ENCODE peak calls at places on chromosomes 11 and 22, in ten cellular contexts. B is cardiac muscle cell; Y is A673; X is CD4-positive, CD25-positive, alpha-beta regulatory T cell; N is upper lobe of left lung; P is RWPE2; Z is PC-9; O is body of pancreas; F is SK-N-SH; L is GM23248. R is an unnamed sample.

GRCh38 chr11:19868281-19868821 is 155.7 kb downstream of the NAV2 start:
- DNase-seq in B (peak; percentile 96), P (peak; percentile 73), F (peak; percentile 31), O (no peak), Y (no peak), N (no peak), X (no peak), Z (peak; percentile 47), L (peak; percentile 93), R (no peak)

GRCh38 chr22:27698830-27699229 is 102.7 kb downstream of the MN1 start:
- DNase-seq in Z (no peak), L (no peak), X (no peak), N (no peak), O (no peak), Y (no peak), F (no peak), B (no peak), P (no peak), R (no peak)

GRCh38 chr22:19816372-19817119 is 38.1 kb downstream of the GNB1L start:
- DNase-seq in P (no peak), Z (no peak), L (no peak), Y (no peak), O (no peak), N (peak; percentile 17), F (no peak), B (no peak), X (no peak), R (no peak)

GRCh38 chr11:8694137-8694536 is 11.5 kb downstream of the RPL27A start:
- DNase-seq in F (no peak), O (no peak), N (no peak), Z (no peak), L (no peak), P (no peak), Y (no peak), B (no peak), X (no peak), R (no peak)

GRCh38 chr22:31852691-31853370 is 91.5 kb upstream of the YWHAH start:
- DNase-seq in L (peak; percentile 8), Y (no peak), B (peak; percentile 11), Z (no peak), P (no peak), N (no peak), F (no peak), O (no peak), X (no peak), R (no peak)

GRCh38 chr22:25084405-25085107 is 115.1 kb upstream of the CRYBB3 start:
- DNase-seq in N (no peak), Y (no peak), P (no peak), B (no peak), F (peak; percentile 54), O (no peak), X (no peak), L (no peak), Z (no peak), R (no peak)

GRCh38 chr11:32006799-32007388 is 84.0 kb upstream of the RCN1 start:
- DNase-seq in Y (peak; percentile 89), Z (peak; percentile 25), X (no peak), N (no peak), P (no peak), B (peak; percentile 63), F (peak; percentile 42), O (peak; percentile 20), L (peak; percentile 77), R (no peak)

GRCh38 chr11:559020-559620 is 1.4 kb downstream of the LMNTD2 start:
- DNase-seq in B (no peak), O (no peak), F (no peak), X (no peak), Y (no peak), Z (no peak), P (no peak), N (no peak), L (no peak), R (peak; percentile 35)

GRCh38 chr22:16961477-16962186 is 46.4 kb downstream of the GAB4 start:
- DNase-seq in B (no peak), Z (no peak), L (no peak), Y (no peak), X (no peak), N (no peak), P (no peak), F (no peak), O (no peak), R (no peak)

GRCh38 chr11:10108901-10109665 is 184.9 kb downstream of the SBF2 start:
- DNase-seq in L (peak; percentile 61), N (no peak), Y (peak; percentile 62), O (no peak), Z (no peak), F (no peak), X (no peak), P (no peak), B (peak; percentile 70), R (no peak)

GRCh38 chr11:9247863-9248262 is 17.3 kb downstream of the DENND5A start:
- DNase-seq in L (no peak), F (no peak), Z (no peak), P (no peak), O (no peak), Y (no peak), X (no peak), B (no peak), N (no peak), R (no peak)

GRCh38 chr11:114891911-114892310 is 213.6 kb downstream of the NXPE2 start:
- DNase-seq in Y (no peak), L (no peak), Z (no peak), X (no peak), P (no peak), O (no peak), F (no peak), B (no peak), N (no peak), R (no peak)

GRCh38 chr11:126135182-126136176 is 72.8 kb upstream of the CDON start:
- DNase-seq in Y (peak; percentile 82), B (peak; percentile 29), Z (no peak), X (no peak), F (no peak), O (peak; percentile 38), P (no peak), L (peak; percentile 15), N (no peak), R (no peak)

DNA sequence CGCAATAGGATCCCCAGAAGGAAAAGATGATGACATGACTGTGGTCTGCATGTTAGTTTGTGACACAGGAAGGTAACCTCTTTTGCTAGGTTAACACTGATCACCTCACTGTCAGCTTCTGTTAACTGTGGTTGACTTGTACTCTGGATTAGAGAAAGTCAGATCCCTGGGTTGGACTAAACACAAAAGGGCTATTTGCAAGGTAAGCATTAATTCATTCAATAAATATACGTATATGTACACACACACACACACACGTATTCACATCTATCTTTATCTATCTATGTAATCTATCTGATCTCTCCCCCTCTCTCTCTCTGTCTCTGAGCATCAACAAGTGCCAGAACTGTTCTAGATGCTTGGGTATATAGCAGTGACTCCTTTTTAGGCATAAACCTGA is 136.1 kb upstream of the SNX19 start:
- DNase-seq in F (no peak), O (no peak), N (no peak), X (no peak), P (no peak), Z (no peak), B (no peak), Y (no peak), L (no peak), R (no peak)
- H3K27ac ChIP-seq in F (no peak overlapping the region), O (no peak overlapping the region), N (no peak overlapping the region), X (no peak overlapping the region), P (no peak overlapping the region), Z (no peak overlapping the region), B (no peak overlapping the region), Y (no peak overlapping the region), L (no peak overlapping the region), R (no peak overlapping the region)

DNA sequence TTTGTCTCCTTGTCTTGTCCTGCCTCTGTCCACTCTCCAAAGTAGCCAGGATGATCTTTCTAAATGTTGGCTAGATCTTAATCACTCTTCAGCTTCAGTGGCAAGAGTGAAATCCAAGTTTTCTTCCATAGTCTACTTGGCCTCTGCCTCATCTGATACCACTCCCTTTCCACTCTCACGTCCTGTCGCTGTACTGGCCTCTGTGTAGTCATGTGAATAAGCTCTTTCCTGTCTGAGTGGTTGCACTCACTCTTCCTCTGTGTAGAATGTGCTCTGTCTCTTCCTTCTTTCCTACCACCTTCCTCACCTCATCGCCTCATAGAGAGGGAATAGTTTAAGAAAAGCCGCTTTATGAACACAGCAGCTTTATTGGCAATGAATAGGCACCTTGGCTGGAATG is 86.5 kb downstream of the WNT11 start:
- DNase-seq in O (no peak), X (no peak), Y (no peak), L (no peak), P (no peak), N (no peak), Z (no peak), B (no peak), F (no peak), R (no peak)
- H3K27ac ChIP-seq in O (no peak overlapping the region), X (no peak overlapping the region), Y (no peak overlapping the region), L (no peak overlapping the region), P (no peak overlapping the region), N (peak overlapping the region; percentile 37), Z (no peak overlapping the region), B (peak overlapping the region; percentile 52), F (no peak overlapping the region), R (no peak overlapping the region)

GRCh38 chr22:50418624-50419023 is 56.2 kb downstream of the SBF1 start:
- DNase-seq in O (no peak), Z (no peak), N (no peak), F (no peak), P (no peak), B (no peak), L (no peak), X (no peak), Y (no peak), R (no peak)
- H3K27ac ChIP-seq in O (no peak overlapping the region), Z (no peak overlapping the region), N (no peak overlapping the region), F (no peak overlapping the region), P (no peak overlapping the region), B (no peak overlapping the region), L (no peak overlapping the region), X (no peak overlapping the region), Y (no peak overlapping the region), R (no peak overlapping the region)

DNA sequence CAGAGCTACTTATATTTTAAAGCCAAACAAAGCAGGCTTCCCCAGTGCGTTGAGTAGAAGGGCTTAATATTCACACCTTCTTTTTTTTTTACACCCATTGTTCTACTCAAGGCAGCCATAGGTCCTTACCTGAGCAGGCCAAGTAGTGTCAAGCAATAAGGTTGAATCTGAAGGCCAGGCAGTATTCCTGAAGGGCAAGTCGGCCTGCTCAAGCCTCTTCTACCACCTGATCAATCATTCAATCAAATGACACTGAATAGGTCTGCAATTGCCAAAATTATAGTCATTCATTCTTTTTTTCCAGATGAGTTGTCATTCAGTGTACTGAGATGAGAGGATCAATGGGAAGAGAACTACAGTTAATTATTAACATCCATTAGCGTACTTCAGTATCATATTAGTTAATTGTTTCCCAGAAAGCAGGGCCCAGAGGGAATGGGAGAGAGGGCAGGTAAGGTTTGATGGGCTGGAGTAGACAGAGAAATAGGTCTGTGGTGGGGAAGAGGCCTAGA is 11.9 kb upstream of the PPP2R1B start:
- DNase-seq in B (no peak), O (no peak), X (no peak), L (no peak), Z (no peak), P (no peak), Y (no peak), N (no peak), F (no peak), R (no peak)
- H3K27ac ChIP-seq in B (no peak overlapping the region), O (no peak overlapping the region), X (no peak overlapping the region), L (no peak overlapping the region), Z (no peak overlapping the region), P (no peak overlapping the region), Y (peak overlapping the region; percentile 7), N (no peak overlapping the region), F (no peak overlapping the region), R (no peak overlapping the region)

GRCh38 chr11:100639140-100639539 is 47.9 kb upstream of the ARHGAP42 start:
- DNase-seq in B (peak; percentile 37), X (no peak), F (no peak), O (no peak), P (no peak), N (peak; percentile 21), L (no peak), Z (no peak), Y (no peak), R (no peak)
- H3K27ac ChIP-seq in B (no peak overlapping the region), X (no peak overlapping the region), F (no peak overlapping the region), O (no peak overlapping the region), P (no peak overlapping the region), N (peak overlapping the region; percentile 37), L (no peak overlapping the region), Z (no peak overlapping the region), Y (no peak overlapping the region), R (no peak overlapping the region)

R was measured in naive thymus-derived CD4-positive, alpha-beta T cell.